ENCODE peak calls at places on chromosome 1, in five cellular contexts. F, T, N, B and L are unnamed samples. For H3K4me1 and H3K9me3, the result is how much of the 10 kb centered on the place peaks cover.

GRCh38 chr1:31564606-31564989 is 11.7 kb upstream of the TINAGL1 start:
- DNase-seq in F (no peak), N (no peak), T (peak), B (no peak), L (no peak)

GRCh38 chr1:220300442-220301121 is 28.3 kb upstream of the RAB3GAP2 start:
- DNase-seq in F (peak), B (peak), N (peak), T (peak), L (peak)

GRCh38 chr1:165144757-165145397 is 211.6 kb downstream of the LMX1A start:
- DNase-seq in N (peak), B (peak), F (peak), T (peak), L (peak)

GRCh38 chr1:180515364-180515763 is 13.0 kb upstream of the ACBD6 start:
- DNase-seq in N (no peak), B (no peak), F (no peak), T (no peak), L (no peak)

GRCh38 chr1:32997381-32997891 is 32.8 kb upstream of the RNF19B start:
- DNase-seq in N (no peak), B (peak), T (peak), F (no peak), L (no peak)

GRCh38 chr1:9580942-9581341 is 7.8 kb upstream of the TMEM201 start:
- DNase-seq in B (no peak), T (no peak), N (no peak), F (no peak), L (no peak)

GRCh38 chr1:199124351-199124750 is 485.5 kb downstream of the PTPRC start:
- DNase-seq in N (no peak), T (peak), B (no peak), F (no peak), L (peak)

GRCh38 chr1:119286587-119287181 is 81.9 kb upstream of the HAO2 start:
- DNase-seq in F (peak), N (peak), T (peak), B (peak), L (peak)

GRCh38 chr1:221740260-221740830 is 1.5 kb downstream of the DUSP10 start:
- DNase-seq in B (no peak), N (no peak), F (peak), T (no peak), L (peak)

GRCh38 chr1:80447533-80447932 is 1353.2 kb upstream of the ADGRL2 start:
- DNase-seq in B (no peak), N (no peak), F (no peak), T (no peak), L (no peak)

GRCh38 chr1:60622486-60622885 is 459.9 kb upstream of the NFIA start:
- DNase-seq in T (no peak), N (no peak), F (no peak), B (no peak), L (no peak)

GRCh38 chr1:4674117-4674516 is 19.7 kb downstream of the AJAP1 start:
- DNase-seq in F (no peak), N (no peak), T (no peak), B (no peak), L (no peak)

GRCh38 chr1:174953657-174954435 is 45.9 kb upstream of the CACYBP start:
- DNase-seq in B (no peak), T (no peak), N (peak), F (peak), L (no peak)

GRCh38 chr1:52306227-52307006 is 59.6 kb downstream of the CC2D1B start:
- DNase-seq in B (no peak), T (no peak), N (no peak), F (peak), L (no peak)

GRCh38 chr1:154838473-154838872 is 31.6 kb downstream of the KCNN3 start:
- DNase-seq in T (no peak), N (no peak), F (no peak), B (no peak), L (no peak)

GRCh38 chr1:234478481-234479309 is at the start of gene TARBP1:
- DNase-seq in T (peak), B (peak), F (peak), N (peak), L (peak)

GRCh38 chr1:150841626-150842025 is 33.6 kb upstream of the CTSK start:
- DNase-seq in F (no peak), T (no peak), B (no peak), N (no peak), L (no peak)

GRCh38 chr1:53319296-53320101 is 8.4 kb downstream of the LRP8 start:
- DNase-seq in N (no peak), T (no peak), B (no peak), F (no peak), L (no peak)

GRCh38 chr1:41905103-41905675 is 13.5 kb downstream of the HIVEP3 start:
- DNase-seq in B (no peak), T (no peak), N (no peak), F (no peak), L (no peak)

GRCh38 chr1:35554261-35555211 is 2.7 kb downstream of the KIAA0319L start:
- DNase-seq in B (peak), N (no peak), T (no peak), F (no peak), L (peak)

GRCh38 chr1:89598450-89599331 is 34.2 kb upstream of the LRRC8C start:
- DNase-seq in F (peak), T (peak), N (no peak), B (no peak), L (no peak)

GRCh38 chr1:71919812-71920509 is 362.4 kb downstream of the NEGR1 start:
- DNase-seq in T (no peak), B (no peak), N (no peak), F (no peak), L (no peak)

GRCh38 chr1:202076050-202076511 is 46.6 kb upstream of the GPR37L1 start:
- DNase-seq in B (no peak), N (peak), T (no peak), F (peak), L (peak)

GRCh38 chr1:117783586-117784396 is 145.6 kb downstream of the GDAP2 start:
- DNase-seq in F (no peak), N (no peak), T (no peak), B (no peak), L (no peak)

GRCh38 chr1:160030657-160031367 is 978 bp downstream of the PIGM start:
- DNase-seq in N (peak), T (peak), F (peak), B (no peak), L (no peak)

GRCh38 chr1:211829343-211830054 is 1.1 kb downstream of the LPGAT1 start:
- DNase-seq in F (peak), B (peak), T (peak), N (peak), L (peak)

GRCh38 chr1:109828756-109829505 is 65.2 kb upstream of the EPS8L3 start:
- DNase-seq in N (no peak), B (no peak), T (no peak), F (no peak), L (no peak)

GRCh38 chr1:205783904-205784303 is 8.6 kb upstream of the RAB29 start:
- DNase-seq in B (no peak), N (no peak), F (no peak), T (peak), L (no peak)

GRCh38 chr1:69673301-69673700 is 105.6 kb downstream of the LRRC7 start:
- DNase-seq in T (no peak), N (no peak), B (no peak), F (no peak), L (peak)

GRCh38 chr1:180912211-180912800 is 391 bp upstream of the KIAA1614 start:
- DNase-seq in F (peak), B (no peak), T (peak), N (no peak), L (no peak)

GRCh38 chr1:170734412-170735175 is 70.7 kb downstream of the PRRX1 start:
- DNase-seq in T (peak), B (no peak), F (no peak), N (no peak), L (no peak)

GRCh38 chr1:177959793-177960515 is 9.9 kb downstream of the SEC16B start:
- DNase-seq in N (no peak), T (peak), B (no peak), F (peak), L (no peak)

GRCh38 chr1:236532850-236533249 is 9.1 kb downstream of the LGALS8 start:
- DNase-seq in T (no peak), N (no peak), B (no peak), F (no peak), L (no peak)

GRCh38 chr1:236530959-236531358 is 7.2 kb downstream of the LGALS8 start:
- DNase-seq in F (no peak), B (no peak), N (no peak), T (no peak), L (no peak)

GRCh38 chr1:236526079-236526478 is 2.3 kb downstream of the LGALS8 start:
- DNase-seq in B (no peak), T (no peak), N (no peak), F (no peak), L (no peak)

GRCh38 chr1:236534164-236534651 is 10.4 kb downstream of the LGALS8 start:
- DNase-seq in B (no peak), F (no peak), T (peak), N (no peak), L (no peak)

DNA sequence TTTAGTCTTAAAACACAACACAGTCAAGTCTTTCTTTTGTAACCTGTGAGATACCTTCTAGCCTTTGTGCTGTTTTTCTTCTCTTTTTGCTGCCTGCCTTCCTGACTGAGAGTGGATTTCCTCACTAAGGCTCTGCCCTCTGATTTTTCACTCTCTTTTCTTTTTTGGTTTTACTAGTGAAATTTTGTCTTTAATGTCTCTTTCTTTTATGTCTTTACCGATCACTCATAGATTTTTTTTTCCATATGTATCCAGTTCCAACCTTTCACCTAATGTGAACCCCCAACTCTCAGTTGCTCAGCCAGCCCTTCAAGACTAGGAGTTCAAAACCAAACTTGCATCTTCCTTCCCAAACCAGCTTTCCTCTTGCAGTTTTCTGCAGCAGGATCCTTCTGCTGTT is 6.5 kb downstream of the LGALS8 start:
- DNase-seq in B (no peak), T (no peak), N (no peak), F (no peak), L (no peak)
- H3K4me3 ChIP-seq in B (no peak), T (no peak), N (no peak), F (no peak), L (no peak)

DNA sequence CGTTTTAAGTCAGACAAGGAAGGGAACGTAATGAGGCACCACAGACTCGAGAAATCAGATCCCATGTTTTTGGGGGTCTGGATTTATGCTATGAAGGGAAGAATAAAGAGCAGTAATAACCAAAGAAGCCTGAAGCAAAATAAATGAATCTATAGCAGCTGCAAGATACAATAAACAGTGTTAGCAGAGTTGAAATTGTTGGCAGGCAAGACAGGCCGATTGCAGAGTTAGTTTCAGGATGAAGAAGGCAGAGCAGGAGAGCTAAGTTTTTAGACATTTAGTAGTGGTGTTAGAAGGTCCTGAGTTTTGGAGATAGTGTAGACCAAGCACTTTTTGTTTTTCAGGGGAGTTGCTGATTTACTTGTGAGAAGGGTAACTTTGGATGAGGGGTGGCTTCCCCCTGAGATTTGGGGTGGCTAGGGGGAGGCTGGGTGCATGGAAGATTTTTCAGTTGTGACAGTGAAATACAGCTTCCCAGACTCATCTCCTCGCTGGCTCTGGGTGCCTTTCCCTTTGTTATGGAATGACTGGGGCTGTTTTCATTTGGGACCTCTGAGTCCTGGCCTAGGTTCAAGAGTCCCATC is 571 bp downstream of the DDR2 start:
- DNase-seq in N (no peak), B (no peak), F (peak), T (peak), L (no peak)
- H3K4me1 ChIP-seq in N (under half), B (under half), F (under half), T (half or more), L (under half)

GRCh38 chr1:231500666-231501065 is 27.8 kb upstream of the TSNAX start:
- DNase-seq in F (no peak), B (no peak), T (no peak), N (no peak), L (no peak)
- H3K9me3 ChIP-seq in F (under half), B (under half), T (under half), N (under half), L (under half)

GRCh38 chr1:6209661-6210605 is 4.0 kb downstream of the RNF207 start:
- DNase-seq in N (no peak), B (no peak), F (no peak), T (no peak), L (peak)

GRCh38 chr1:6207075-6207885 is 1.4 kb downstream of the RNF207 start:
- DNase-seq in N (no peak), B (no peak), T (no peak), F (no peak), L (no peak)

GRCh38 chr1:6208723-6209660 is 3.1 kb downstream of the RNF207 start:
- DNase-seq in T (peak), F (peak), B (peak), N (peak), L (peak)

GRCh38 chr1:6205849-6206845 is at the start of gene RNF207:
- DNase-seq in B (peak), N (peak), T (peak), F (peak), L (no peak)

GRCh38 chr1:6207921-6208320 is 2.0 kb downstream of the RNF207 start:
- DNase-seq in T (no peak), N (no peak), B (no peak), F (no peak), L (no peak)
- H3K4me3 ChIP-seq in T (no peak), N (no peak), B (no peak), F (no peak), L (peak)

GRCh38 chr1:203325418-203326091 is 20.2 kb downstream of the BTG2 start:
- DNase-seq in T (no peak), N (peak), F (peak), B (peak), L (peak)
- H3K4me1 ChIP-seq in T (under half), N (half or more), F (half or more), B (half or more), L (half or more)

GRCh38 chr1:185068362-185068761 is 23.0 kb downstream of the RNF2 start:
- DNase-seq in N (no peak), T (no peak), B (no peak), F (no peak), L (no peak)
- H3K9me3 ChIP-seq in N (under half), T (under half), B (under half), F (under half), L (under half)

DNA sequence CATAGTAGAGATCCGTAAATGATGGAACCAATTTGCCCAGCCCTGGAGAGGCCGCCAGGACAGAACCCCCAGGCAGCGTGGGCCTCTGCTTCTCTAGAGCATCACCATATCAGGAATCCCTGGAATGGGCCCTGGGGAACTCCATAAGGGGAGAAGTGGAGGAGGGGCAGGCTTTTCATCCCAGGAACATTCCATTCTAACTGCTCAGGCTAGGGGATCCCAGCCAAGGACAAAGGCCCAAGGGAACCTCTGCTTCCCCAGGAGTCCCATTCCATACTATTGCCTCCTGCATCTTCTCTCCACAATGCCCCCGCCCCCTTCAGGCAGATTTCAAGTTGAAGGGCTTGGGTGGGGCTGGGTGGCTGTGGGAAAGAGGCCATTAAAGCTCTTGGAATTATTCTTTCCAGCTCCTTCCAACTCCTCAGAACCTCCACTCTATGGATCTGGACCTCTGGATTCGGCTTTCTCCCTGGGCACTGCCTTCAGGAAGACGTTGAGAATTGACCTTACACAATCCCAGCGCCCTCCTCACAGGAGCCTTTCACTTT is 6.0 kb downstream of the TRNP1 start:
- DNase-seq in N (peak), F (peak), B (peak), T (peak), L (peak)
- H3K4me3 ChIP-seq in N (no peak), F (no peak), B (no peak), T (peak), L (no peak)

DNA sequence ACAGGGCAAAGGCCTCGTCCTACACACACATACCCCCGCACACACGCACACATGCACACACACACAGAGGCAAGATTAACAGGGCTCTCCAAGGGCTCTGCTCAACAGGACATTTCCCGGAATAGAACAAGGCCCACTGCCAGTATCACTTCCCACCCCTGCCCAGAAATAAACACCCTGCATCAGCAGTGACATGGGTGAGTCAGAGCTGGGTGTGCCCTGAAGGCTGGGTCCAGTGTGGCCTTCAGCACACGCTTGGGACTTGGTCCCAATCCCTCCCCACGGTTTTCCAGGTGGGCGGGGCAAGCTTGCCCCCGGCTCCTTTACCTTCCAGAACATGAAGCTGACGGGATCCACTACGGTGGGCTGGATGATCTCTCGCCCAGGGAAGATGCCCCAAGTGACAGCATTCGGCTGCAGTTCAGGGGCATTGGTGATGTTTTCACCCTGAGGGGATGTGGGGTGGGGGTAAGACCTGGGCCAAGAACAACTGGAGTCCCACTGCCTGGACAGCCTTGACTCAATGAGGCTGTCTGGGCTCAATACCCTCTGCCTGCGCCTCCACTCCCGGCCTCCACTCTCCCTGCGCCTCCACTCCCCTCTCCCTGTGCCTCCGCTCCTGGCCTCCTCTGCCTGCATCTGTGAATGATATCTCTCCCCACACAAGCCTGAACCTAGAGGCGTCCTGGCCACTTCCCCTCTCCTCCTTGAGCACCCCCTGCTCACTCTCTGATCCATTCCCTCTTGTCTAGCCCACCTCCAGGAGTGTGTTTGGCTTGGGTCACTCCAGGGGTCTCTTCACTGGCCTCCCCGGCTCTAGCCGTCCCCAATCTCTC is 14.7 kb downstream of the MTHFR start:
- DNase-seq in T (peak), N (peak), F (peak), B (peak), L (no peak)
- H3K4me1 ChIP-seq in T (under half), N (under half), F (under half), B (half or more), L (under half)

GRCh38 chr1:2972011-2972878 is 49.0 kb upstream of the ACTRT2 start:
- DNase-seq in F (no peak), T (no peak), N (no peak), B (peak), L (no peak)

GRCh38 chr1:2972879-2973575 is 48.2 kb upstream of the ACTRT2 start:
- DNase-seq in N (no peak), T (no peak), F (no peak), B (peak), L (no peak)

GRCh38 chr1:2975466-2976179 is 45.6 kb upstream of the ACTRT2 start:
- DNase-seq in F (no peak), N (no peak), T (no peak), B (peak), L (no peak)

GRCh38 chr1:2974701-2975301 is 46.5 kb upstream of the ACTRT2 start:
- DNase-seq in T (no peak), N (no peak), B (peak), F (no peak), L (no peak)

GRCh38 chr1:2973661-2974593 is 47.3 kb upstream of the ACTRT2 start:
- DNase-seq in N (no peak), T (no peak), B (peak), F (no peak), L (no peak)
- H3K9me3 ChIP-seq in N (under half), T (under half), B (under half), F (under half), L (under half)